ENCODE peak calls at places on chromosomes 1 and 21, in eight cellular contexts. O, E, H, J, V, S, F and Y are unnamed samples.

GRCh38 chr1:155499953-155500621 is 62.5 kb downstream of the ASH1L start:
- DNase-seq in O (peak), S (peak), J (no peak), E (no peak), V (no peak), H (peak), F (peak), Y (peak)

GRCh38 chr1:38559180-38559874 is 300.2 kb downstream of the RRAGC start:
- DNase-seq in O (no peak), H (no peak), J (no peak), V (no peak), S (no peak), E (peak), F (peak), Y (peak)

GRCh38 chr1:208093754-208094719 is 150.1 kb downstream of the PLXNA2 start:
- DNase-seq in J (peak), V (no peak), O (peak), H (peak), F (peak), S (peak), E (peak), Y (peak)

GRCh38 chr1:100353988-100354387 is 1.7 kb downstream of the CDC14A start:
- DNase-seq in E (no peak), J (peak), H (peak), F (peak), S (peak), V (no peak), O (no peak), Y (no peak)

GRCh38 chr1:228236744-228237143 is 28.9 kb downstream of the OBSCN start:
- DNase-seq in O (peak), H (peak), S (peak), V (no peak), E (no peak), F (peak), J (peak), Y (peak)

GRCh38 chr1:119738100-119738720 is 26.5 kb downstream of the PHGDH start:
- DNase-seq in O (no peak), F (no peak), H (no peak), V (no peak), S (no peak), E (no peak), J (no peak), Y (no peak)

GRCh38 chr21:29149771-29150425 is 19.5 kb downstream of the MAP3K7CL start:
- DNase-seq in F (no peak), H (no peak), S (no peak), V (peak), E (no peak), O (peak), J (peak), Y (no peak)

GRCh38 chr1:21939650-21940374 is 2.7 kb upstream of the HSPG2 start:
- DNase-seq in S (peak), F (peak), H (no peak), J (peak), V (peak), E (no peak), O (peak), Y (peak)

GRCh38 chr1:94555091-94555490 is 13.5 kb upstream of the F3 start:
- DNase-seq in J (no peak), O (no peak), V (no peak), E (no peak), F (no peak), H (no peak), S (no peak), Y (no peak)

DNA sequence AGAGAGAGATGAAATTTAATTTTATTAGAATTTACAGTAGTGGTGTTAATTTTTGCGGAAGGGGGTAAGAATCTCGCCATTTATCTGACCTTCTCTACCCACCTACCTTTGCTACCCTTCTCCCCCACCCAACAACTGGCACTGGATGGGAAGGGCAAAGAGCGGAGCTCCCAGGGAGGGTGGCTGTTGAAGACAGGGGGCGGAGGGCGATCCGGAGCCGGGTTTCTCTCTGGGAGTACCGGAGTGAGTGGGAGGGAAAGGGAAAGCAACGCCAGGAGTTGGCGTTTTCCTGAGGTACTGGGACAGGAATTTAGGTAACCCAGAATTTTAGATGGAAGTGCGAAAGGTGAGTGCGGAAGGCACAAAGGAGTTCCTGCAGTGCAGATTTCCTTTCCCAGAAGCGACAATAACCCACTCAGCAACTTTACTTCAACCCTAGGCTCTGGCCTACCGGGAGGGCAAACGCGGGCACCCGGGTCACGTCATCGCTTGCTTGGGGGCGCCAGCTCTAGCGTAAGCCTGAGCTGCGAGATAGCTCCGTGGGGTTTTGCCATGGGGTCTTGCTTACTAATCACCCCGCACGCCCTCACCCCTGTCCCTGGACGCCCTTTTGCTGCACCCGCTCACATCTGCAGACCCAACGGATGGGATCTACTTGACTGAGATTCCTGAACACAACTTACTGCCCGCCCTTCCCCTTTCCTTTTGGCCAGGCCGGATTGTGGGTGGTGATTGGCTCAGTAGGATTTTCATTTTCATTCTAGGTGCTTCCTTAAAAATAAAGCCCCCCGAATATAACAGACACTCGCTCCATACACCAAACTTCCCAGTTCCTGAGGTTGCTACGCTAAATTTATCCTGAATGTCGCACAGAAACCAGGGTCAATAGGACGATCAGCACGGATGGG is 413.0 kb upstream of the ESRRG start:
- DNase-seq in S (no peak), V (no peak), H (no peak), E (no peak), F (peak), O (no peak), J (no peak), Y (no peak)
- H3K27ac ChIP-seq in S (no peak), V (no peak), H (no peak), E (no peak), F (no peak), O (no peak), J (no peak), Y (no peak)

GRCh38 chr21:33932731-33933130 is 17.1 kb upstream of the ATP5PO start:
- DNase-seq in V (no peak), F (no peak), J (no peak), O (no peak), H (no peak), S (no peak), E (no peak), Y (no peak)
- H3K4me3 ChIP-seq in V (no peak), F (peak), J (no peak), O (no peak), H (peak), S (peak), E (peak), Y (peak)

DNA sequence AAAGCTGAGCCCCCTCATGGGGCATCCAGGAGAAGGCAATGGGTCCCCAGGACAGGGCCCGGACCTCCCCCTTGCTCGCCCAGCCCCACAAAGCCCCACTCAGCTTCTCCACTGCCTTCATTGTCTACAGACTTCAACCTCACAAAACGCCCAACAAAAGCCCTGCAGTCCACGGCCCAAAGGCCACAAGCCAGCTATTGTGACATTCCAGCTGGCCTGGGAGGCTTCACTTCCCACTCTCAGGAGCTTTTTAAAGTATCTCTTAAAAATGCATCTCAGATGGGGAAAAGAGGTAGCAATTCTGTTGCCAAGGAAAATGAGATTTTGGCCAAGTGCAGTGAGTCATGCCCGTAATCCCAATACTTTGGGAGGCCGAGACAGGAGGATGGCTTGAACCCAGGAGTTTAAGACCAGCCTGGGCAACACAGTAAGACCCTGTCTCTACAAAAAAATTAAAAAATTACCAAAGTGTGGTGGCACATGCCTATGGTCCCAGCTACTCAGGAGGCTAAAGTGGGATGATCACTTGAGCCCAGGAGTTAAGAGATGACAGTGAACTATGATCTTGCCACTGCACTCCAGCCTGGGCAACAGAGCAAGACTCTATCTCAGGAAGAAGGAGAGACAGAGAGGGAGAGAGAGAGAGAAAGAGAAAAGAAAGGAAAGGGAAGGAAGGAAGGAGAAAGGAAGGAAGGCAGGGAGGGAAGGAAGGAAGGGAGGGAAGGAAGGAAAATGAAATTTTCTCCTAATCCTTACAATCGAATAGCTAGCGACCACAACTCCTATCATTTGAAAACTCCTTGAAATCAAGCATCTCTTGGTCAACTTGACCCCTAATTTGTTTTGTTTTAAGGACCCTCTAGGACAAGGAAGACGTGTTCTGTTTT is 31.4 kb upstream of the TARDBP start:
- DNase-seq in O (peak), H (no peak), V (no peak), J (no peak), S (no peak), F (no peak), E (no peak), Y (no peak)
- H3K27ac ChIP-seq in O (no peak), H (no peak), V (no peak), J (no peak), S (no peak), F (no peak), E (no peak), Y (peak)

GRCh38 chr1:206472886-206473285 is 2.6 kb downstream of the IKBKE start:
- DNase-seq in E (no peak), J (no peak), F (no peak), H (no peak), O (no peak), V (no peak), S (no peak), Y (no peak)
- H3K4me3 ChIP-seq in E (no peak), J (peak), F (no peak), H (peak), O (no peak), V (peak), S (no peak), Y (no peak)

DNA sequence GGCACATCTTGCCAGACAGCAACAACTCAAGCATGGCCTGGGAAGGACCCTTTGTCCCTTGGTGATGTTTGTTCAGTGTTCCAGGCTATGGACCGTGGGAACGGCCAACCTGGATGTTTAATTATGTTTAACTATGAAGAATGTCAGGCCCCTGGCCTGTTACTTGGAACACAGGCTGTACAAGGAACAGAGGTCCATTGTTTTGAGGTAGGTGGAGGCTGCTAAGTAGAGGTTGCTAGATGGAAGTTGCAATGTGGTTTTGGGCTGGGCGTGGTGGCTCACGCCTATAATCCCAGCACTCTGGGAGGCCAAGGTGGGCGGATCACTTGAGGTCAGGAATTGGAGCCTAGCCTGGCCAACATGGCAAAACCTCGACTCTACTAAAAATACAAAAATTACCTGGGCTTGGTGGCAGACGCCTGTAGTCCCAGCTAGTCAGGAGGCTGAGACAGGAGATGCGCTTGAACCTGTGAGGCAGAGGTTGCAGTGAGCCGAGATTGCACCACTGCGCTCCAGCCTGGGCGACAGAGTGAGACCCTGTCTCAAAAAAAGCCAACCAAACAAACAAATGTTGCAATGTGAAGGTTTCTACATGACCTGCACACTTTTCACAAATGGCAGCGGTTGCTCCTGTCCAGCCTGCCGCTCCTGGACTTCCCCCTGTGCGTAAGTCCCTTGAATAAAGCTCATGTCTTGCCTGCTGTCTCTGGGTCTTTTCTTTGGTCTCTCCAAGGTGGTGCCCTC is 2.5 kb upstream of the LEFTY1 start:
- DNase-seq in O (no peak), E (no peak), F (peak), S (peak), V (no peak), H (no peak), J (no peak), Y (peak)
- H3K27ac ChIP-seq in O (no peak), E (no peak), F (no peak), S (peak), V (no peak), H (no peak), J (no peak), Y (peak)

GRCh38 chr1:23977187-23977853 is 2.8 kb downstream of the SRSF10 start:
- DNase-seq in S (no peak), H (no peak), E (no peak), F (no peak), J (no peak), V (no peak), O (no peak), Y (no peak)
- H3K4me3 ChIP-seq in S (no peak), H (peak), E (peak), F (no peak), J (no peak), V (peak), O (peak), Y (no peak)

GRCh38 chr1:81801032-81801833 is 499 bp downstream of the ADGRL2 start:
- DNase-seq in O (peak), V (peak), E (no peak), F (peak), J (peak), H (no peak), S (peak), Y (peak)

GRCh38 chr1:81800741-81801031 is at the start of gene ADGRL2:
- DNase-seq in H (no peak), F (no peak), E (no peak), J (no peak), V (no peak), O (no peak), S (no peak), Y (no peak)

GRCh38 chr1:81802601-81803422 is 2.1 kb downstream of the ADGRL2 start:
- DNase-seq in V (no peak), H (no peak), E (no peak), F (no peak), S (peak), J (peak), O (peak), Y (peak)

GRCh38 chr1:81803423-81804103 is 2.8 kb downstream of the ADGRL2 start:
- DNase-seq in S (peak), O (peak), F (no peak), J (peak), H (no peak), V (no peak), E (no peak), Y (no peak)

GRCh38 chr1:81801834-81802531 is 1.2 kb downstream of the ADGRL2 start:
- DNase-seq in H (no peak), V (no peak), O (peak), S (peak), E (no peak), F (no peak), J (peak), Y (no peak)
- H3K27ac ChIP-seq in H (no peak), V (peak), O (peak), S (peak), E (no peak), F (no peak), J (peak), Y (peak)